ENCODE peak calls at places on chromosome 15, in six cellular contexts. N, Y, Q, B, R and H are unnamed samples.

GRCh38 chr15:73601449-73602425 is 31.5 kb downstream of the NPTN start:
- DNase-seq in N (no peak), Y (peak), Q (no peak), B (peak), R (peak), H (no peak)

GRCh38 chr15:72923304-72923703 is 129.0 kb upstream of the NEO1 start:
- DNase-seq in N (no peak), Y (no peak), Q (no peak), B (no peak), R (no peak), H (no peak)

GRCh38 chr15:25796395-25796794 is 66.7 kb downstream of the ATP10A start:
- DNase-seq in N (no peak), Y (no peak), Q (no peak), B (no peak), R (no peak), H (no peak)

GRCh38 chr15:64944961-64945360 is 33.3 kb downstream of the ANKDD1A start:
- DNase-seq in N (no peak), Y (no peak), Q (no peak), B (no peak), R (no peak), H (no peak)

GRCh38 chr15:82890338-82891024 is 62.0 kb downstream of the HOMER2 start:
- DNase-seq in N (no peak), Y (no peak), Q (no peak), B (no peak), R (no peak), H (no peak)

GRCh38 chr15:58381696-58382095 is 50.1 kb upstream of the LIPC start:
- DNase-seq in N (no peak), Y (no peak), Q (no peak), B (no peak), R (no peak), H (no peak)

GRCh38 chr15:43912991-43913927 is 86.5 kb downstream of the WDR76 start:
- DNase-seq in N (no peak), Y (no peak), Q (no peak), B (peak), R (peak), H (peak)

GRCh38 chr15:58748040-58748786 is 1.3 kb downstream of the ADAM10 start:
- DNase-seq in N (peak), Y (peak), Q (no peak), B (no peak), R (no peak), H (no peak)

GRCh38 chr15:40348471-40348864 is 2.4 kb upstream of the PHGR1 start:
- DNase-seq in N (no peak), Y (no peak), Q (no peak), B (no peak), R (no peak), H (no peak)